ENCODE peak calls at places on chromosome 11, in ten cellular contexts. K, X, L, Z, A, B, N, S, U and M are unnamed samples.

GRCh38 chr11:106329273-106330018 is 252.0 kb downstream of the AASDHPPT start:
- DNase-seq in N (no peak), X (no peak), S (no peak), K (no peak), A (no peak), U (no peak), L (no peak), Z (peak), B (no peak), M (no peak)

GRCh38 chr11:84817998-84818397 is 809.1 kb downstream of the DLG2 start:
- DNase-seq in U (no peak), A (no peak), S (no peak), L (no peak), Z (peak), B (no peak), X (no peak), K (no peak), N (no peak), M (no peak)

GRCh38 chr11:44274404-44274803 is 35.5 kb downstream of the ALX4 start:
- DNase-seq in K (no peak), U (no peak), A (no peak), L (no peak), Z (no peak), B (no peak), S (no peak), N (no peak), X (no peak), M (no peak)

GRCh38 chr11:102177974-102178631 is 67.9 kb downstream of the YAP1 start:
- DNase-seq in S (no peak), X (no peak), U (no peak), N (no peak), K (peak), Z (peak), A (no peak), L (no peak), B (no peak), M (no peak)

GRCh38 chr11:114377612-114378267 is 22.6 kb downstream of the C11orf71 start:
- DNase-seq in A (no peak), L (no peak), X (no peak), K (no peak), S (no peak), N (no peak), U (no peak), Z (peak), B (no peak), M (no peak)

GRCh38 chr11:127492025-127492424 is 491.5 kb upstream of the KIRREL3 start:
- DNase-seq in K (no peak), B (no peak), A (no peak), X (no peak), S (no peak), Z (no peak), N (no peak), U (no peak), L (no peak), M (peak)

GRCh38 chr11:1548221-1549070 is 23.6 kb downstream of the DUSP8 start:
- DNase-seq in N (no peak), Z (peak), X (no peak), L (no peak), A (peak), U (no peak), K (no peak), B (no peak), S (no peak), M (no peak)

GRCh38 chr11:6259638-6260019 is at the start of gene CCKBR:
- DNase-seq in B (no peak), Z (no peak), N (peak), K (no peak), X (no peak), L (no peak), U (no peak), A (no peak), S (no peak), M (no peak)

GRCh38 chr11:9697766-9698165 is 33.9 kb downstream of the SWAP70 start:
- DNase-seq in K (no peak), A (no peak), U (no peak), Z (no peak), N (no peak), L (no peak), B (no peak), S (no peak), X (no peak), M (no peak)

GRCh38 chr11:115226556-115226955 is 277.7 kb downstream of the CADM1 start:
- DNase-seq in X (no peak), B (no peak), N (no peak), Z (no peak), U (no peak), A (no peak), L (no peak), K (no peak), S (no peak), M (no peak)

GRCh38 chr11:116078101-116078561 is 573.9 kb upstream of the CADM1 start:
- DNase-seq in S (no peak), L (no peak), N (peak), A (no peak), X (peak), B (no peak), Z (no peak), K (no peak), U (no peak), M (no peak)

GRCh38 chr11:910044-910588 is 494 bp downstream of the CHID1 start:
- DNase-seq in L (no peak), S (no peak), Z (no peak), K (no peak), A (no peak), N (no peak), B (no peak), U (no peak), X (no peak), M (no peak)

GRCh38 chr11:44860967-44861828 is 89.5 kb downstream of the TP53I11 start:
- DNase-seq in A (no peak), Z (no peak), B (no peak), S (no peak), X (no peak), U (no peak), L (no peak), K (no peak), N (no peak), M (no peak)

GRCh38 chr11:78349114-78349513 is 68.5 kb downstream of the GAB2 start:
- DNase-seq in Z (no peak), K (no peak), X (no peak), L (no peak), A (no peak), S (no peak), U (no peak), B (no peak), N (no peak), M (no peak)

GRCh38 chr11:109940816-109941215 is 152.4 kb upstream of the ZC3H12C start:
- DNase-seq in B (no peak), Z (peak), U (no peak), K (no peak), X (no peak), S (no peak), N (no peak), A (no peak), L (no peak), M (no peak)

GRCh38 chr11:9575531-9576240 is 2.2 kb downstream of the WEE1 start:
- DNase-seq in B (no peak), Z (no peak), A (no peak), X (no peak), K (no peak), S (no peak), N (no peak), U (no peak), L (no peak), M (no peak)

GRCh38 chr11:76791861-76792260 is 8.7 kb downstream of the TSKU start:
- DNase-seq in N (no peak), B (no peak), U (no peak), K (no peak), Z (peak), X (no peak), S (peak), A (no peak), L (no peak), M (no peak)

GRCh38 chr11:66879583-66879982 is 22.7 kb downstream of the LRFN4 start:
- DNase-seq in A (no peak), N (no peak), S (no peak), Z (no peak), B (no peak), K (no peak), U (no peak), X (no peak), L (no peak), M (no peak)

GRCh38 chr11:117827521-117828511 is 3.3 kb upstream of the FXYD2 start:
- DNase-seq in S (peak), K (no peak), U (no peak), A (no peak), N (no peak), B (no peak), L (no peak), Z (no peak), X (no peak), M (no peak)

GRCh38 chr11:104275992-104276391 is 112.0 kb upstream of the PDGFD start:
- DNase-seq in A (no peak), N (no peak), Z (no peak), U (no peak), S (no peak), B (no peak), X (no peak), K (no peak), L (no peak), M (no peak)

GRCh38 chr11:124865902-124866851 is 945 bp downstream of the ROBO3 start:
- DNase-seq in X (no peak), B (peak), A (peak), L (peak), K (no peak), Z (peak), N (no peak), S (no peak), U (no peak), M (no peak)

GRCh38 chr11:129412501-129412900 is 36.9 kb downstream of the BARX2 start:
- DNase-seq in L (no peak), K (no peak), N (no peak), U (no peak), B (no peak), S (no peak), Z (no peak), X (no peak), A (peak), M (no peak)

GRCh38 chr11:37199082-37199481 is 601.0 kb upstream of the RAG2 start:
- DNase-seq in Z (no peak), A (no peak), S (no peak), X (no peak), L (no peak), N (no peak), U (no peak), B (no peak), K (no peak), M (no peak)